ENCODE peak calls at places on chromosomes 12 and 14, in four cellular contexts. J is HCT116, B is Peyer's patch, O is heart left ventricle. P is an unnamed sample.

GRCh38 chr14:51639668-51640316 is 11.9 kb upstream of the FRMD6 start:
- DNase-seq in J (no peak), B (no peak), O (no peak), P (no peak)

GRCh38 chr12:3170423-3171194 is 93.4 kb downstream of the TSPAN9 start:
- DNase-seq in J (peak), B (no peak), O (no peak), P (peak)

GRCh38 chr12:117498880-117499279 is 137.5 kb upstream of the NOS1 start:
- DNase-seq in J (no peak), B (no peak), O (no peak), P (no peak)

GRCh38 chr12:125193798-125194562 is 128.7 kb downstream of the AACS start:
- DNase-seq in J (no peak), B (no peak), O (no peak), P (peak)

GRCh38 chr12:90061834-90062233 is 353.2 kb upstream of the ATP2B1 start:
- DNase-seq in J (no peak), B (no peak), O (no peak), P (no peak)

GRCh38 chr14:50533314-50533705 is 941 bp upstream of the MAP4K5 start:
- DNase-seq in J (no peak), B (no peak), O (no peak), P (no peak)

GRCh38 chr14:68794130-68794855 is 1.4 kb upstream of the ZFP36L1 start:
- DNase-seq in J (no peak), B (peak), O (peak), P (peak)

GRCh38 chr12:2958432-2959193 is 584 bp upstream of the TEAD4 start:
- DNase-seq in J (peak), B (no peak), O (peak), P (peak)

GRCh38 chr12:93571360-93571853 is 1.1 kb upstream of the SOCS2 start:
- DNase-seq in J (peak), B (peak), O (peak), P (peak)

GRCh38 chr14:92832137-92832700 is 38.1 kb downstream of the GOLGA5 start:
- DNase-seq in J (no peak), B (no peak), O (no peak), P (no peak)

GRCh38 chr14:93023802-93024434 is 91.8 kb downstream of the ITPK1 start:
- DNase-seq in J (no peak), B (no peak), O (no peak), P (no peak)

GRCh38 chr14:87013583-87013982 is 979.4 kb downstream of the GALC start:
- DNase-seq in J (no peak), B (no peak), O (no peak), P (no peak)

GRCh38 chr12:131773582-131774221 is 54.5 kb upstream of the MMP17 start:
- DNase-seq in J (no peak), B (peak), O (no peak), P (no peak)

GRCh38 chr12:14066021-14066420 is 84.6 kb upstream of the GRIN2B start:
- DNase-seq in J (peak), B (no peak), O (no peak), P (peak)

GRCh38 chr12:124774462-124775167 is 89.0 kb downstream of the SCARB1 start:
- DNase-seq in J (no peak), B (peak), O (no peak), P (no peak)

GRCh38 chr14:77026930-77027537 is 1.5 kb downstream of the IRF2BPL start:
- DNase-seq in J (no peak), B (peak), O (peak), P (no peak)

GRCh38 chr14:81311816-81312215 is 88.3 kb downstream of the STON2 start:
- DNase-seq in J (no peak), B (no peak), O (no peak), P (peak)

GRCh38 chr12:22477894-22478287 is 66.5 kb downstream of the C2CD5 start:
- DNase-seq in J (no peak), B (no peak), O (no peak), P (no peak)

GRCh38 chr14:34324363-34324795 is 137.7 kb downstream of the SPTSSA start:
- DNase-seq in J (peak), B (no peak), O (no peak), P (peak)

GRCh38 chr12:130904064-130904463 is 32.2 kb downstream of the RAN start:
- DNase-seq in J (no peak), B (no peak), O (no peak), P (no peak)

GRCh38 chr14:34766060-34766459 is 51.7 kb upstream of the CFL2 start:
- DNase-seq in J (no peak), B (no peak), O (no peak), P (no peak)

GRCh38 chr12:69055280-69055679 is 122.3 kb upstream of the CPM start:
- DNase-seq in J (no peak), B (no peak), O (no peak), P (no peak)

GRCh38 chr12:9932270-9932669 is at the start of gene CLEC2A:
- DNase-seq in J (no peak), B (no peak), O (no peak), P (no peak)

GRCh38 chr12:40569626-40570179 is 122.5 kb upstream of the CNTN1 start:
- DNase-seq in J (no peak), B (no peak), O (no peak), P (no peak)

GRCh38 chr12:31035944-31036665 is 37.6 kb upstream of the DDX11 start:
- DNase-seq in J (no peak), B (no peak), O (no peak), P (no peak)

GRCh38 chr14:96999654-97000155 is 202.5 kb downstream of the VRK1 start:
- DNase-seq in J (no peak), B (no peak), O (no peak), P (no peak)

GRCh38 chr14:75648066-75648838 is 12.4 kb downstream of the ERG28 start:
- DNase-seq in J (peak), B (no peak), O (peak), P (peak)
- H3K27ac ChIP-seq in J (no peak), B (no peak), O (peak), P (peak)

DNA sequence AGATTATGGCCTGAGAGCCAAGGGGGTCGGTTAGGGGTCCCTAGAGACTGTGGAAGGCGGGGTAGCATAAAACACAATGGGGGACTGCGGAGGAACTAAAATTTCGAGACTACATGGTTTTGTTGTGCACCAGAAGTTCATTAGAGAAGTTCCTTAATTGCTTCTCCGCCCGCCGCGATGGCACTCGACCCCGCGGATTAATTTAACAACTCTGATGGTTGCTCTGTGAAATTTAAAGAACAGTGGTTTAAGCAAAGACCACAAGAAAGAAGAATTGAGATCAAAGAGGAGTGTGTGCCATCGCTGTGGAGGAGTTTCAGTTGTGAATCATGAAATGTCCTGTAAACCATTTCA is 1.4 kb upstream of the CCDC88C start:
- DNase-seq in J (no peak), B (peak), O (no peak), P (no peak)
- TF ChIP-seq CTCF in J (no peak), B (no peak), O (no peak), P (peak)

DNA sequence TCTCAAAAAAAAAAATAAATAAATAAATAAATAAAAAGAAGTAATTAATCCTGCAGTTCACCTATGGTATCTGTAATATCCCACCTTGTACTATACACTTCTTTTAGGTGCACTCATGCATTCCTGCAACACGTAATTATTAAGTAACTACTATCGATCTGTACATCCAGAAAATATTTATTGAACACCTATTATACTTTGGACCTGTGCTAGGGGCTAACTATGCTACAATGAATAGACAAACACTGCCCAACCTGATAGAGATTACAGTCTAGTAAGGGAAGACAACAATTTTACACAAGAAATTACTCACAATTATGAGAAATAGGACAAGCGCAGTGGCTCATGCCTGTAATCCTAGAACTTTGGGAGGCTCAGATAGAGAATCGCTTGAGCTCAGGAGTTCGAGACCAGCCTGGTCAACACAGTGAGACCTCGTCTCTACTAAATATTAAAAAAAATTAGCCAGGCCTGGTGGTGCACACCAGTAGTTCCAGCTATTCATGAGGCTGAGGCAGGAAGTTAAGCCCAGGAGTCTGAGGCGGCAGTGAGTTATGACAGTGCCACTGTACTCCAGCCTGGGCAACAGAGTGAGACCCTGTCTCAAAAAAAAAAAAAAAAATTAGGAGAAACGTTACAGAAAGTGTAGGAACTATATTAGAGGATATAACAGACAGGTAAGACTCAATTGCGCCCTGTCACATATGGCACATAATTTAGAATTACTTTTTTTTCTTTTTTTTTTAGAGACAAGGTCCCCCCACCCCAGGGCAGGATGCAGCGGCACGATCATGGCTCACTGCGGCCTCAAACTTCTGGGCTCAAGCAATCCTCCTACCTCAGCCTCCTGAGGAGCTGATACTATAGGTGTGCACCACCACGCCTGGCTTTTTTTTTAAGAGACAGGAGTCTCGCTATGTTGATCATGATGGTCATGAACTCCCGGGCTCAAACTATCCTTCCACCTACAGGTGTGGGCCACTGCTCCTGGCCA is 1.2 kb downstream of the NRDE2 start:
- DNase-seq in J (no peak), B (no peak), O (no peak), P (no peak)
- H3K27ac ChIP-seq in J (peak), B (no peak), O (peak), P (no peak)

GRCh38 chr14:101557811-101558738 is 3.2 kb upstream of the DIO3 start:
- DNase-seq in J (no peak), B (no peak), O (no peak), P (no peak)

GRCh38 chr14:101556566-101557320 is 4.6 kb upstream of the DIO3 start:
- DNase-seq in J (no peak), B (no peak), O (no peak), P (no peak)

GRCh38 chr14:101557321-101557695 is 4.0 kb upstream of the DIO3 start:
- DNase-seq in J (no peak), B (no peak), O (no peak), P (no peak)

GRCh38 chr14:101554991-101555668 is 6.2 kb upstream of the DIO3 start:
- DNase-seq in J (no peak), B (no peak), O (no peak), P (no peak)

DNA sequence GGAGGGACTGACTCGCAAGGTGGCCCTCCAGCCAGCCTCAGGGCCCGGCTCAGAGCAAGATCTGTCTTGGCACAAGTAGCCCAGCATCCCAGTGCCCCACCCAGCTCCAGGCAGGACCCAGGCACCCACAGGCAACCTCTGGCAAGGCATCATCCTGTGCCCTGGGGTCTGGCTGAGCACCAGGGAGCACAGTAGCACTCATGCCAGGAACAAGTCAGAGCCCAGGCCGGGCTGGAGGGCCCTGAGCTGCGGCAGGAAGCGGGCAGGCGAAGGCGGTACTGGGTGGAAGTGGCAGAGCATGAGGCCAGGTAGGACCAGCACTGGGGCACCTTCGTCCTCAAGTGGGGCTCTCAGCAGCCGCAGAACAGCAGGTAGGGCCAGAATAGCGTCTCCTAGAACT is 5.2 kb upstream of the DIO3 start:
- DNase-seq in J (no peak), B (no peak), O (no peak), P (no peak)
- TF ChIP-seq CTCF in J (no peak), B (no peak), O (no peak), P (no peak)

P was measured in RWPE1.